ENCODE peak calls at places on chromosome 4, in nine cellular contexts. C is HCT116, P is mammary epithelial cell, N is GM23248, R is fibroblast of lung, F is OCI-LY7, A is H9, G is K562, X is neural progenitor cell. Q is an unnamed sample.

GRCh38 chr4:72208421-72209075 is 176.7 kb downstream of the NPFFR2 start:
- DNase-seq in C (no peak), P (peak; percentile 38), N (peak; percentile 1), R (no peak), F (no peak), A (no peak), G (no peak), X (no peak), Q (no peak)

GRCh38 chr4:5796976-5797375 is 86.0 kb downstream of the EVC start:
- DNase-seq in C (no peak), P (no peak), N (no peak), R (no peak), F (no peak), A (peak; percentile 23), G (no peak), X (no peak), Q (no peak)

GRCh38 chr4:86957214-86957613 is 22.4 kb downstream of the AFF1 start:
- DNase-seq in C (no peak), P (peak; percentile 72), N (peak; percentile 74), R (peak; percentile 85), F (no peak), A (no peak), G (no peak), X (no peak), Q (no peak)

GRCh38 chr4:52143815-52144214 is 92.7 kb downstream of the SPATA18 start:
- DNase-seq in C (no peak), P (no peak), N (no peak), R (no peak), F (no peak), A (no peak), G (no peak), X (no peak), Q (no peak)

GRCh38 chr4:80831383-80832361 is 198.8 kb upstream of the BMP3 start:
- DNase-seq in C (no peak), P (peak; percentile 84), N (peak; percentile 74), R (peak; percentile 6), F (no peak), A (no peak), G (no peak), X (no peak), Q (no peak)

GRCh38 chr4:107800058-107800457 is 24.7 kb upstream of the SGMS2 start:
- DNase-seq in C (no peak), P (no peak), N (no peak), R (no peak), F (no peak), A (no peak), G (no peak), X (no peak), Q (no peak)

GRCh38 chr4:123390846-123391456 is 5.6 kb upstream of the SPRY1 start:
- DNase-seq in C (peak; percentile 4), P (no peak), N (peak; percentile 49), R (no peak), F (peak; percentile 66), A (no peak), G (peak; percentile 20), X (no peak), Q (no peak)

GRCh38 chr4:138448169-138448568 is 206.0 kb upstream of the SLC7A11 start:
- DNase-seq in C (no peak), P (peak; percentile 52), N (no peak), R (peak; percentile 14), F (no peak), A (no peak), G (no peak), X (no peak), Q (no peak)

GRCh38 chr4:135508006-135508714 is 1306.6 kb upstream of the PABPC4L start:
- DNase-seq in C (peak; percentile 88), P (peak; percentile 94), N (peak; percentile 2), R (peak; percentile 93), F (no peak), A (no peak), G (no peak), X (no peak), Q (no peak)

GRCh38 chr4:47705326-47705981 is 132.4 kb downstream of the CORIN start:
- DNase-seq in C (no peak), P (no peak), N (peak; percentile 52), R (peak; percentile 15), F (peak; percentile 42), A (no peak), G (peak; percentile 26), X (peak; percentile 42), Q (no peak)

GRCh38 chr4:55549888-55550287 is 3.2 kb upstream of the CLOCK start:
- DNase-seq in C (peak; percentile 98), P (peak; percentile 97), N (peak; percentile 86), R (peak; percentile 93), F (no peak), A (no peak), G (no peak), X (no peak), Q (no peak)

GRCh38 chr4:35539404-35540055 is 704.8 kb downstream of the ARAP2 start:
- DNase-seq in C (no peak), P (no peak), N (no peak), R (no peak), F (no peak), A (no peak), G (no peak), X (no peak), Q (no peak)

GRCh38 chr4:152138451-152138850 is 377.6 kb upstream of the GATB start:
- DNase-seq in C (no peak), P (no peak), N (no peak), R (no peak), F (no peak), A (no peak), G (no peak), X (no peak), Q (peak; percentile 92)

GRCh38 chr4:168598191-168598590 is 101.3 kb downstream of the PALLD start:
- DNase-seq in C (no peak), P (peak; percentile 75), N (peak; percentile 80), R (no peak), F (no peak), A (no peak), G (no peak), X (no peak), Q (no peak)

GRCh38 chr4:143186634-143187033 is 1.9 kb downstream of the USP38 start:
- DNase-seq in C (no peak), P (peak; percentile 19), N (peak; percentile 42), R (peak; percentile 23), F (peak; percentile 47), A (no peak), G (no peak), X (peak; percentile 6), Q (no peak)
- H4K20me1 ChIP-seq in C (peaks cover 8% of the 10 kb centered on the region), P (no peaks in the 10 kb centered on the region), N (no peaks in the 10 kb centered on the region), R (peaks cover 2% of the 10 kb centered on the region), F (peaks cover 42% of the 10 kb centered on the region), A (no peaks in the 10 kb centered on the region), G (peaks cover 7% of the 10 kb centered on the region), X (peaks cover 42% of the 10 kb centered on the region), Q (peaks cover 28% of the 10 kb centered on the region)

GRCh38 chr4:126895988-126896570 is 736.7 kb upstream of the INTU start:
- DNase-seq in C (no peak), P (no peak), N (no peak), R (no peak), F (no peak), A (no peak), G (no peak), X (no peak), Q (no peak)

GRCh38 chr4:126894963-126895362 is 737.8 kb upstream of the INTU start:
- DNase-seq in C (no peak), P (no peak), N (no peak), R (no peak), F (no peak), A (no peak), G (no peak), X (no peak), Q (no peak)

GRCh38 chr4:126888968-126889367 is 743.8 kb upstream of the INTU start:
- DNase-seq in C (no peak), P (peak; percentile 26), N (peak; percentile 79), R (peak; percentile 73), F (no peak), A (no peak), G (no peak), X (no peak), Q (no peak)

GRCh38 chr4:126890994-126891393 is 741.8 kb upstream of the INTU start:
- DNase-seq in C (no peak), P (no peak), N (peak; percentile 30), R (peak; percentile 23), F (no peak), A (no peak), G (no peak), X (peak; percentile 2), Q (no peak)

GRCh38 chr4:126890383-126890782 is 742.4 kb upstream of the INTU start:
- DNase-seq in C (no peak), P (no peak), N (no peak), R (no peak), F (no peak), A (no peak), G (no peak), X (no peak), Q (no peak)
- H4K20me1 ChIP-seq in C (no peaks in the 10 kb centered on the region), P (no peaks in the 10 kb centered on the region), N (no peaks in the 10 kb centered on the region), R (no peaks in the 10 kb centered on the region), F (no peaks in the 10 kb centered on the region), A (no peaks in the 10 kb centered on the region), G (no peaks in the 10 kb centered on the region), X (no peaks in the 10 kb centered on the region), Q (no peaks in the 10 kb centered on the region)

DNA sequence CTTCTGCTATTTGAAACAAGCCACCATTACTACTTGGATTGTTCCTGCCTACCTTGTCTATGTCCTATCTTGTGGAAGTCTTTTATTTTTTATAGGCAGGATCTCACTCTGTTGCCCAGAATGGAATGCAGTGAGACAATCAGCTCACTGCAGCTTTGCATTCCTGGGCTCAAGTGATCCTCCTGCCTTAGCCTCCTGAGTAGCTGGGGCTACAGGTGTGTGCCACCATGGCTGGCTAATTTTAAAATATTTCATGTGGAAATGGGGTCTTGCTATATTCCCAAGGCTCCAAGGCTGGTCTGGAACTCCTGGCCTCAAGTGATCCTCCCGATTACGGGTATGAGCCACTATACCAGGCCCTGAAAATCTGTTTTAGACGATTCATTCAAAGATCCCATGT is 7.6 kb downstream of the RPS3A start:
- DNase-seq in C (no peak), P (no peak), N (no peak), R (no peak), F (no peak), A (no peak), G (no peak), X (no peak), Q (no peak)
- H4K20me1 ChIP-seq in C (peaks cover 24% of the 10 kb centered on the region), P (no peaks in the 10 kb centered on the region), N (peaks cover under 1% of the 10 kb centered on the region), R (no peaks in the 10 kb centered on the region), F (peaks cover 16% of the 10 kb centered on the region), A (no peaks in the 10 kb centered on the region), G (no peaks in the 10 kb centered on the region), X (peaks cover 26% of the 10 kb centered on the region), Q (peaks cover 22% of the 10 kb centered on the region)

GRCh38 chr4:153521467-153521866 is 55.3 kb downstream of the TMEM131L start:
- DNase-seq in C (no peak), P (no peak), N (no peak), R (no peak), F (peak; percentile 68), A (no peak), G (no peak), X (no peak), Q (peak; percentile 80)
- H4K20me1 ChIP-seq in C (no peaks in the 10 kb centered on the region), P (no peaks in the 10 kb centered on the region), N (no peaks in the 10 kb centered on the region), R (no peaks in the 10 kb centered on the region), F (peaks cover 54% of the 10 kb centered on the region), A (no peaks in the 10 kb centered on the region), G (no peaks in the 10 kb centered on the region), X (no peaks in the 10 kb centered on the region), Q (peaks cover 20% of the 10 kb centered on the region)